ENCODE peak calls at places on chromosomes 3 and 15, in nine cellular contexts. Q, X, H, L, N, B, F, S and U are unnamed samples.

GRCh38 chr3:135895106-135895733 is 70.3 kb upstream of the PPP2R3A start:
- DNase-seq in F (peak), B (peak), H (peak), S (peak), X (peak), N (peak), L (no peak), Q (peak), U (peak)

GRCh38 chr15:98785796-98786581 is 137.7 kb downstream of the IGF1R start:
- DNase-seq in S (peak), B (peak), H (no peak), F (peak), X (no peak), Q (no peak), N (no peak), L (no peak), U (peak)

GRCh38 chr3:105938826-105939225 is 70.0 kb upstream of the CBLB start:
- DNase-seq in H (no peak), X (peak), Q (no peak), F (no peak), B (no peak), S (no peak), N (no peak), L (no peak), U (no peak)

GRCh38 chr15:70259640-70260066 is 161.9 kb upstream of the TLE3 start:
- DNase-seq in Q (no peak), H (no peak), F (no peak), B (no peak), N (no peak), X (no peak), L (no peak), S (no peak), U (no peak)

GRCh38 chr3:61776390-61776789 is 215.0 kb downstream of the PTPRG start:
- DNase-seq in S (no peak), N (no peak), X (no peak), B (no peak), H (no peak), F (no peak), Q (no peak), L (no peak), U (no peak)

GRCh38 chr3:178194547-178194946 is 341.7 kb upstream of the KCNMB2 start:
- DNase-seq in X (peak), H (no peak), F (no peak), B (no peak), N (no peak), S (no peak), L (no peak), Q (no peak), U (no peak)

GRCh38 chr3:32355892-32356291 is 35.8 kb upstream of the CMTM7 start:
- DNase-seq in L (no peak), S (no peak), N (no peak), X (no peak), Q (no peak), F (no peak), B (no peak), H (no peak), U (no peak)

GRCh38 chr15:36882487-36883108 is 217.8 kb downstream of the MEIS2 start:
- DNase-seq in F (no peak), Q (no peak), L (no peak), X (no peak), H (no peak), B (peak), S (no peak), N (no peak), U (no peak)

GRCh38 chr3:183455064-183455463 is 26.6 kb upstream of the MCF2L2 start:
- DNase-seq in L (no peak), Q (peak), X (no peak), B (no peak), S (no peak), F (no peak), H (no peak), N (peak), U (no peak)

GRCh38 chr3:87848003-87848402 is 210.8 kb downstream of the CGGBP1 start:
- DNase-seq in S (no peak), B (no peak), N (no peak), F (no peak), H (no peak), L (no peak), Q (no peak), X (no peak), U (no peak)

GRCh38 chr3:33474895-33475294 is 34.7 kb upstream of the UBP1 start:
- DNase-seq in S (no peak), F (no peak), Q (no peak), B (no peak), L (no peak), H (no peak), X (no peak), N (no peak), U (no peak)

GRCh38 chr3:178562869-178563232 is 26.6 kb downstream of the KCNMB2 start:
- DNase-seq in N (peak), S (no peak), Q (no peak), F (no peak), X (no peak), B (no peak), L (no peak), H (no peak), U (no peak)

GRCh38 chr3:165193392-165194268 is 2.6 kb downstream of the SLITRK3 start:
- DNase-seq in F (no peak), Q (no peak), X (no peak), S (no peak), L (no peak), N (no peak), B (no peak), H (no peak), U (no peak)

GRCh38 chr3:36663666-36664291 is 100.6 kb downstream of the DCLK3 start:
- DNase-seq in Q (no peak), N (peak), F (no peak), X (no peak), L (no peak), H (no peak), S (no peak), B (no peak), U (no peak)

GRCh38 chr3:108090066-108090700 is 648 bp downstream of the CD47 start:
- DNase-seq in L (peak), S (peak), F (peak), N (peak), B (peak), H (no peak), X (peak), Q (peak), U (peak)

GRCh38 chr3:45026957-45027356 is 854 bp downstream of the CLEC3B start:
- DNase-seq in N (peak), B (peak), H (peak), Q (peak), S (peak), L (no peak), X (no peak), F (no peak), U (no peak)

GRCh38 chr3:15215996-15216395 is 9.9 kb downstream of the CAPN7 start:
- DNase-seq in Q (no peak), H (no peak), S (no peak), B (no peak), L (no peak), X (no peak), F (no peak), N (peak), U (no peak)

GRCh38 chr15:73394782-73395181 is 26.0 kb upstream of the HCN4 start:
- DNase-seq in Q (no peak), H (peak), X (no peak), B (no peak), S (peak), F (no peak), N (no peak), L (no peak), U (no peak)

GRCh38 chr15:71048913-71049675 is 66.2 kb upstream of the THSD4 start:
- DNase-seq in N (peak), S (no peak), X (no peak), B (no peak), F (no peak), H (no peak), L (no peak), Q (no peak), U (no peak)

GRCh38 chr3:142104763-142105162 is 44.6 kb downstream of the TFDP2 start:
- DNase-seq in B (no peak), H (no peak), X (peak), N (no peak), L (no peak), Q (no peak), S (no peak), F (no peak), U (no peak)

GRCh38 chr15:95970326-95970725 is 360.2 kb upstream of the NR2F2 start:
- DNase-seq in H (no peak), B (no peak), L (no peak), X (no peak), F (no peak), N (no peak), S (no peak), Q (no peak), U (no peak)

GRCh38 chr3:150238043-150238802 is 169.9 kb upstream of the TSC22D2 start:
- DNase-seq in F (no peak), X (no peak), H (no peak), L (no peak), N (no peak), S (no peak), B (peak), Q (no peak), U (no peak)

GRCh38 chr15:48946088-48946839 is 17.5 kb downstream of the SHC4 start:
- DNase-seq in N (no peak), S (no peak), Q (no peak), H (no peak), B (no peak), X (no peak), L (no peak), F (no peak), U (peak)

GRCh38 chr15:96356494-96357455 is 26.3 kb downstream of the NR2F2 start:
- DNase-seq in H (peak), F (peak), B (peak), N (peak), Q (peak), S (peak), L (peak), X (peak), U (peak)

GRCh38 chr3:135311699-135312098 is 516.6 kb downstream of the EPHB1 start:
- DNase-seq in X (no peak), F (no peak), N (no peak), S (no peak), H (no peak), L (no peak), Q (no peak), B (no peak), U (no peak)